ENCODE peak calls at places on chromosomes 2 and 18, in five cellular contexts. E, I, B, X and V are unnamed samples.

GRCh38 chr2:75833386-75833785 is 122.7 kb upstream of the GCFC2 start:
- DNase-seq in E (no peak), I (no peak), B (no peak), X (no peak), V (no peak)

GRCh38 chr2:11141319-11141718 is 13.9 kb upstream of the SLC66A3 start:
- DNase-seq in E (no peak), I (no peak), B (no peak), X (no peak), V (no peak)

GRCh38 chr2:46376586-46377286 is 79.5 kb downstream of the EPAS1 start:
- DNase-seq in E (no peak), I (no peak), B (no peak), X (no peak), V (no peak)

GRCh38 chr2:19033240-19033639 is 325.2 kb downstream of the OSR1 start:
- DNase-seq in E (no peak), I (peak; percentile 39), B (no peak), X (peak; percentile 28), V (no peak)

GRCh38 chr2:239278361-239278760 is 122.5 kb downstream of the HDAC4 start:
- DNase-seq in E (no peak), I (no peak), B (no peak), X (no peak), V (no peak)

GRCh38 chr18:50644807-50645206 is 84.9 kb downstream of the MAPK4 start:
- DNase-seq in E (no peak), I (no peak), B (no peak), X (no peak), V (no peak)

GRCh38 chr2:106197878-106198277 is 3.8 kb upstream of the UXS1 start:
- DNase-seq in E (peak; percentile 9), I (no peak), B (peak; percentile 68), X (no peak), V (peak; percentile 89)

GRCh38 chr2:2747797-2748301 is 416.8 kb upstream of the MYT1L start:
- DNase-seq in E (no peak), I (no peak), B (no peak), X (no peak), V (peak; percentile 38)

GRCh38 chr2:175437167-175437566 is 255.7 kb upstream of the ATP5MC3 start:
- DNase-seq in E (no peak), I (no peak), B (no peak), X (no peak), V (no peak)

GRCh38 chr18:9097349-9097748 is 5.2 kb upstream of the NDUFV2 start:
- DNase-seq in E (no peak), I (no peak), B (no peak), X (no peak), V (no peak)

GRCh38 chr2:29247336-29247914 is 132.2 kb downstream of the CLIP4 start:
- DNase-seq in E (no peak), I (no peak), B (no peak), X (no peak), V (no peak)

GRCh38 chr18:70490008-70490933 is 201.4 kb downstream of the SOCS6 start:
- DNase-seq in E (peak; percentile 44), I (peak; percentile 23), B (peak; percentile 69), X (peak; percentile 29), V (peak; percentile 8)

GRCh38 chr18:63936156-63936931 is 12.8 kb upstream of the HMSD start:
- DNase-seq in E (peak; percentile 89), I (peak; percentile 76), B (peak; percentile 69), X (peak; percentile 82), V (no peak)

GRCh38 chr2:150470435-150470834 is 17.0 kb downstream of the RND3 start:
- DNase-seq in E (no peak), I (no peak), B (no peak), X (no peak), V (no peak)

GRCh38 chr2:17682098-17682857 is 71.3 kb downstream of the SMC6 start:
- DNase-seq in E (no peak), I (no peak), B (no peak), X (no peak), V (no peak)

GRCh38 chr18:42131044-42131939 is 176.3 kb downstream of the PIK3C3 start:
- DNase-seq in E (peak; percentile 42), I (no peak), B (no peak), X (no peak), V (peak; percentile 52)

GRCh38 chr2:27808418-27808817 is 36.9 kb downstream of the MRPL33 start:
- DNase-seq in E (no peak), I (no peak), B (no peak), X (no peak), V (no peak)

GRCh38 chr2:86372641-86373502 is 35.4 kb upstream of the REEP1 start:
- DNase-seq in E (peak; percentile 67), I (peak; percentile 55), B (peak; percentile 53), X (peak; percentile 56), V (peak; percentile 81)

DNA sequence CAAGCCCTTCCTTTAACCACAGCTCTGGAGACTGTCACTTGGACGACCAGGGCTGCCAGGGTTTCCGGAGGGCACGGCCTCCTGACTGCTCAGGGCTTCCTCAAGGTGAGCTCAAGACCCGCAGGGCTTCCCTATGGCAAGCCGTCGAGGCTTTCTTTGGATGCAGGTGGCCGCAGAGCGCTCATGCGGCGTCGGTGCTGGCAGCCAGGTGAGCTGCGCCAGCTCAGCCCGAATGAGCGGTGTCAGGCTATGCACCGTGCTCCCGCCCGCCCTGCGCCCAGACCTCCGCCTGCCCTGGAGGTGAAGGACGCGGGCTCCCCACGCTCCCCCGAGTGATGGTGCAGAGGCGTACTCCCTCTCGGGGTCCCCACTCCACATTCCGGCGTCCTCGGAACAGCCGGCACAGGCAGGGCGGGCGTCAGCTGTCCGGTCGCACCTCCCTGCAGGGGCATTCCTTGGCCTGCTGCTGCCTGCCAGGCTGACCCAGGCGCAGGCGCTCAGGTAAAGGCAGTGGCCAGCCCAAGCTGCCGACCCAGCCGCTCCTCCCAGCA is 20.8 kb upstream of the TUBB6 start:
- DNase-seq in E (peak; percentile 50), I (no peak), B (no peak), X (no peak), V (no peak)
- H3K4me3 ChIP-seq in E (no peak overlapping the region), I (peak overlapping the region; percentile 45), B (peak overlapping the region; percentile 43), X (peak overlapping the region; percentile 48), V (peak overlapping the region; percentile 54)

DNA sequence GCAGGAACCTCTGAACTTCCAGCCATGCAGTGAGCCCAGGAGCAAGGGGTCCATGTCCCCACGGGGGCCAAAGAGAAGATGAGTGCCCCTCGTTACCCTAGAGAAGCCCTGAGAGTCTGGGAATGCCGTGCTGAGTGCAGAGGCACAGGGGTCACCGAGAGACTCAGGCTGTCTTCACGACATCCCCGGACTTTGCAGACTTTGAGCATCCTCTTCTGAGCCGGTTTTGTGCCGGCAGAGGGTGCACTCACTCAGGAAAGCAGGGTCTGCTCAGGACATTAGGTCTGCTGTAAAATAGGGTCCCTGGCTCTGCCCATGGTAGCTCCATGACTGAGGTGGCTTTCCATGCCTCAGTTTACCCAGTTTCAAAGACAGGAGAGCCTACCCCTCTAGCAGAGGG is 71.0 kb downstream of the GALNT14 start:
- DNase-seq in E (no peak), I (no peak), B (peak; percentile 2), X (no peak), V (no peak)
- H3K36me3 ChIP-seq in E (no peaks in the 10 kb centered on the region), I (no peaks in the 10 kb centered on the region), B (no peaks in the 10 kb centered on the region), X (no peaks in the 10 kb centered on the region), V (no peaks in the 10 kb centered on the region)

GRCh38 chr18:78975282-78975681 is 4.3 kb upstream of the SALL3 start:
- DNase-seq in E (no peak), I (no peak), B (no peak), X (no peak), V (no peak)

GRCh38 chr18:78975699-78976098 is 3.9 kb upstream of the SALL3 start:
- DNase-seq in E (no peak), I (no peak), B (no peak), X (no peak), V (no peak)

GRCh38 chr18:78977627-78978271 is 1.9 kb upstream of the SALL3 start:
- DNase-seq in E (no peak), I (no peak), B (no peak), X (no peak), V (no peak)

GRCh38 chr18:78978336-78979057 is 1.1 kb upstream of the SALL3 start:
- DNase-seq in E (no peak), I (no peak), B (no peak), X (no peak), V (no peak)

GRCh38 chr18:78976697-78977626 is 2.7 kb upstream of the SALL3 start:
- DNase-seq in E (no peak), I (no peak), B (no peak), X (no peak), V (no peak)
- H3K27me3 ChIP-seq in E (peaks cover 25% of the 10 kb centered on the region), I (peaks cover 93% of the 10 kb centered on the region), B (peaks cover 32% of the 10 kb centered on the region), X (peaks cover 39% of the 10 kb centered on the region), V (no peaks in the 10 kb centered on the region)

DNA sequence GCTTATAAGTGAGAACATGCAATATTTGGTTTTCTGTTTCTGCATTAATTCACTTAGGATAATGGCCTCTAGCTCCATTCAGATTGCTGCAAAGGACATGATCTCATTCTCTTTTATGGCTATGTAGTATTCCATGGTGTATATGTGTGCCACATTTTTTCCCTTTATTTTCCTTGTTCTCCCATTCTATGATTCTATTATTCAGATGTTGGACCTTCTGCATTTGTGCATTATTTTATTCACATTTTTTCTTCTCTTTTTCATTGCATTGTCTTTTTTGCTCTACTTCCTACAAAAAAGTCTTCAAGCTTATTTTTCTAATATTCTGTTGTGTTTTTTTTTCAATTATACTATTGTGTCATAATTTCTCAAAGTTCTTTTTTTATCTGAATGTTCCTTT is 11.1 kb upstream of the ANTXR1 start:
- DNase-seq in E (no peak), I (no peak), B (no peak), X (no peak), V (no peak)
- H3K4me3 ChIP-seq in E (no peak overlapping the region), I (no peak overlapping the region), B (no peak overlapping the region), X (no peak overlapping the region), V (no peak overlapping the region)

GRCh38 chr18:21439453-21439852 is 161.1 kb downstream of the ESCO1 start:
- DNase-seq in E (no peak), I (no peak), B (peak; percentile 68), X (no peak), V (no peak)

GRCh38 chr18:21444465-21445023 is 156.0 kb downstream of the ESCO1 start:
- DNase-seq in E (peak; percentile 43), I (peak; percentile 25), B (peak; percentile 78), X (no peak), V (peak; percentile 3)

GRCh38 chr18:21448301-21448700 is 152.2 kb downstream of the ESCO1 start:
- DNase-seq in E (no peak), I (no peak), B (no peak), X (no peak), V (no peak)

GRCh38 chr18:21441670-21442069 is 158.8 kb downstream of the ESCO1 start:
- DNase-seq in E (no peak), I (no peak), B (no peak), X (no peak), V (no peak)

DNA sequence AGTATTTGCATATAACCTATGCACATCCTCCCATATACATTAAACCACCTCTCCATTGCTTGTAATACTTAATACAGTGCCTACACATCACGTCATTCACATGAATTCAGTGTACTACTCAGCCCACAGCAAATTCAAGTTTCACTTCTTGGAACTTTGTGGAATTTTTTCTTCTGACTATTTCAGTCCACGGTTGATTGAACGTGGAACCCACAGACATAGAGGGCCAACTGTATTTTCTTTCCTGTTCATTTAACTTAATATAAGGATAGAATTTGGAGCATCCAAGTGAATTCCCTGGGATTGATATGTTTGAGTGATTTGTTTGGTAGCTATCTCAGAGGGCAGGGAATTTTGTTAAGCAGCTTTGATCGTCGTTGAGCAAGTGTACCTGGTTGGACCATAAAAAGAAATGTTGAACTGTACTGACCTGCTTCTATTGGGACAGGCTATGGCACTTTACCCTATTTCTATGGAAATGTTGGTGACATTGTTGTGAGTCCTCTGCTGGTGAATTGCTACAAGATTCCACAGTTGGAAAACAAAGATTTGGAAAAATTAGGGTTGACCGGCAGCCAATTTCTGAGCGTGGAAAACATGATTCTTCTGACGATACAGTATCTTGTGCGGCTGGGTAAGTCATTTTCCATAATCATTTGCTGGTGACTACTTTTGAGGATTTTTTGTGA is 156.6 kb downstream of the ESCO1 start:
- DNase-seq in E (no peak), I (no peak), B (no peak), X (no peak), V (no peak)
- H3K36me3 ChIP-seq in E (no peaks in the 10 kb centered on the region), I (no peaks in the 10 kb centered on the region), B (no peaks in the 10 kb centered on the region), X (no peaks in the 10 kb centered on the region), V (no peaks in the 10 kb centered on the region)